ENCODE peak calls at places on chromosomes 16 and 17, in ten cellular contexts. Z is hepatocyte; F is NCI-H748 treated with DMSO at 0.1 percent for 48 hours; H is esophagus squamous epithelium; R is left lung; Y is epithelial cell of prostate; W is stimulated activated CD8-positive, alpha-beta memory T cell treated with anti-CD3 and anti-CD28 coated beads, Interleukin-7, amount 100 ng/mL, for 1 hour; T is COR-L47; Q is HTR-8/SVneo; M is iPS DF 6.9. N is an unnamed sample.
A peak's percentile ranks its signal among the peaks of the same experiment; 100 is the strongest.

GRCh38 chr17:59330314-59330942 is 1.0 kb upstream of the YPEL2 start:
- DNase-seq in M (no peak), F (no peak), Y (no peak), W (no peak), H (no peak), Z (peak; percentile 80), T (no peak), R (no peak), Q (no peak), N (peak; percentile 3)

GRCh38 chr17:63325885-63326284 is 120.2 kb downstream of the CYB561 start:
- DNase-seq in Q (no peak), Z (no peak), M (no peak), Y (no peak), F (no peak), H (no peak), R (no peak), W (no peak), T (no peak), N (no peak)

GRCh38 chr16:26863971-26864370 is 202.8 kb upstream of the C16orf82 start:
- DNase-seq in Q (no peak), F (peak; percentile 58), Y (no peak), M (no peak), H (no peak), Z (no peak), W (no peak), R (no peak), T (no peak), N (peak; percentile 64)

GRCh38 chr17:83057793-83058477 is 21.5 kb upstream of the METRNL start:
- DNase-seq in T (no peak), F (no peak), W (no peak), M (no peak), Y (no peak), Q (no peak), R (no peak), H (no peak), Z (no peak), N (no peak)

GRCh38 chr17:29066053-29066452 is 23.1 kb downstream of the PIPOX start:
- DNase-seq in T (no peak), Q (no peak), Y (no peak), H (no peak), M (no peak), Z (no peak), F (no peak), R (no peak), W (no peak), N (no peak)

GRCh38 chr17:71527311-71527710 is 593.5 kb upstream of the SOX9 start:
- DNase-seq in F (no peak), T (no peak), Z (no peak), W (no peak), Y (no peak), R (no peak), Q (no peak), M (no peak), H (no peak), N (no peak)

GRCh38 chr17:79891113-79891730 is 52.0 kb upstream of the CBX4 start:
- DNase-seq in T (no peak), W (no peak), M (no peak), R (no peak), H (no peak), F (no peak), Z (no peak), Q (no peak), Y (no peak), N (no peak)

GRCh38 chr17:73410586-73411329 is 99.0 kb upstream of the CDC42EP4 start:
- DNase-seq in Q (no peak), Y (no peak), T (no peak), F (no peak), R (peak; percentile 30), Z (no peak), H (no peak), W (no peak), M (no peak), N (no peak)

GRCh38 chr17:61402978-61403845 is 3.6 kb downstream of the TBX2 start:
- DNase-seq in F (peak; percentile 33), W (no peak), Y (no peak), R (peak; percentile 71), H (no peak), M (no peak), Q (no peak), Z (no peak), T (peak; percentile 2), N (no peak)

GRCh38 chr17:50634123-50634914 is at the start of gene ABCC3:
- DNase-seq in Z (peak; percentile 80), W (no peak), Y (no peak), H (no peak), F (no peak), T (no peak), R (peak; percentile 92), M (no peak), Q (peak; percentile 65), N (no peak)

GRCh38 chr16:1723450-1724147 is 17.6 kb downstream of the MAPK8IP3 start:
- DNase-seq in Q (peak; percentile 53), R (no peak), W (no peak), H (no peak), Y (no peak), Z (peak; percentile 70), M (no peak), F (no peak), T (peak; percentile 13), N (no peak)

GRCh38 chr16:87692756-87693155 is 73.0 kb downstream of the KLHDC4 start:
- DNase-seq in R (no peak), H (no peak), T (no peak), F (no peak), Y (no peak), M (no peak), Q (no peak), Z (no peak), W (no peak), N (no peak)

GRCh38 chr16:80527297-80527696 is 13.5 kb upstream of the DYNLRB2 start:
- DNase-seq in H (no peak), T (no peak), W (no peak), M (peak; percentile 45), Y (no peak), R (no peak), F (peak; percentile 4), Z (peak; percentile 63), Q (peak; percentile 48), N (peak; percentile 22)

GRCh38 chr16:30112197-30113030 is 923 bp downstream of the GDPD3 start:
- DNase-seq in T (peak; percentile 4), R (peak; percentile 92), W (no peak), Q (peak; percentile 53), Z (peak; percentile 87), Y (no peak), F (no peak), H (no peak), M (no peak), N (peak; percentile 61)

GRCh38 chr17:69448431-69449102 is 34.1 kb downstream of the MAP2K6 start:
- DNase-seq in F (no peak), H (no peak), Q (no peak), W (no peak), R (no peak), Y (no peak), M (peak; percentile 89), T (peak; percentile 12), Z (no peak), N (no peak)

GRCh38 chr16:88378401-88378800 is 4.4 kb upstream of the ZNF469 start:
- DNase-seq in M (no peak), W (no peak), T (no peak), R (peak; percentile 49), Q (no peak), F (no peak), Y (no peak), Z (no peak), H (no peak), N (no peak)

GRCh38 chr16:79768594-79768993 is 168.1 kb upstream of the MAF start:
- DNase-seq in M (no peak), Z (no peak), H (no peak), Q (no peak), F (no peak), T (no peak), Y (no peak), R (no peak), W (no peak), N (no peak)

GRCh38 chr16:74049027-74049426 is 247.6 kb upstream of the PSMD7 start:
- DNase-seq in R (no peak), Q (no peak), H (no peak), W (no peak), F (no peak), Y (no peak), M (no peak), Z (no peak), T (no peak), N (no peak)

GRCh38 chr17:77228224-77229215 is 87.8 kb downstream of the SEC14L1 start:
- DNase-seq in Q (no peak), R (no peak), H (no peak), M (no peak), T (no peak), Y (no peak), Z (no peak), F (no peak), W (no peak), N (peak; percentile 59)

GRCh38 chr17:27396941-27397340 is 59.3 kb upstream of the KSR1 start:
- DNase-seq in T (no peak), Z (no peak), W (no peak), M (no peak), Y (no peak), R (no peak), F (no peak), H (no peak), Q (no peak), N (no peak)

GRCh38 chr17:9414471-9414870 is 161.1 kb downstream of the STX8 start:
- DNase-seq in R (no peak), Z (no peak), M (no peak), W (no peak), H (no peak), F (no peak), T (no peak), Y (no peak), Q (no peak), N (no peak)

GRCh38 chr16:19419691-19420060 is 2.0 kb downstream of the TMC5 start:
- DNase-seq in T (no peak), H (no peak), M (no peak), Q (peak; percentile 62), F (no peak), Y (peak; percentile 68), W (no peak), R (no peak), Z (no peak), N (no peak)

GRCh38 chr16:84614075-84614474 is 3.8 kb downstream of the COTL1 start:
- DNase-seq in H (no peak), Z (no peak), Y (no peak), M (no peak), F (no peak), T (no peak), W (no peak), R (peak; percentile 67), Q (no peak), N (no peak)

GRCh38 chr17:17853811-17854527 is 17.2 kb upstream of the SREBF1 start:
- DNase-seq in H (no peak), R (no peak), M (no peak), Q (no peak), Y (no peak), Z (no peak), W (no peak), F (no peak), T (no peak), N (no peak)

N was measured in SHP77.